ENCODE peak calls at places on chromosomes 5 and 9, in five cellular contexts. Y, W, E, K and Z are unnamed samples.

GRCh38 chr9:118577121-118577520 is 792.1 kb downstream of the BRINP1 start:
- DNase-seq in Y (peak; percentile 16), E (no peak), K (no peak), W (no peak), Z (peak; percentile 77)

GRCh38 chr9:407255-407654 is 192.6 kb downstream of the DOCK8 start:
- DNase-seq in W (no peak), E (no peak), K (no peak), Y (peak; percentile 20), Z (no peak)

GRCh38 chr5:142827934-142828576 is 57.9 kb downstream of the ARHGAP26 start:
- DNase-seq in K (no peak), E (no peak), Y (no peak), W (no peak), Z (no peak)

GRCh38 chr5:54769072-54769471 is 216.3 kb downstream of the ESM1 start:
- DNase-seq in E (no peak), W (no peak), Y (no peak), K (no peak), Z (no peak)

GRCh38 chr5:166907314-166907713 is 1384.1 kb upstream of the WWC1 start:
- DNase-seq in Y (no peak), K (no peak), W (no peak), E (no peak), Z (no peak)

GRCh38 chr9:113996531-113997001 is 81.5 kb downstream of the AMBP start:
- DNase-seq in W (no peak), K (no peak), E (no peak), Y (no peak), Z (no peak)

GRCh38 chr9:136544549-136545064 is 1.2 kb downstream of the NOTCH1 start:
- DNase-seq in W (no peak), Y (no peak), E (peak; percentile 57), K (no peak), Z (peak; percentile 48)

GRCh38 chr5:95842955-95843544 is 20.5 kb upstream of the GLRX start:
- DNase-seq in E (peak; percentile 82), W (no peak), Y (peak; percentile 38), K (peak; percentile 88), Z (peak; percentile 69)

GRCh38 chr9:128372784-128373183 is 1.6 kb downstream of the URM1 start:
- DNase-seq in E (no peak), Y (no peak), W (no peak), K (no peak), Z (peak; percentile 15)

GRCh38 chr5:103362211-103362610 is 103.6 kb downstream of the MACIR start:
- DNase-seq in K (no peak), E (no peak), Y (no peak), W (no peak), Z (no peak)

GRCh38 chr9:19498015-19498414 is 89.2 kb downstream of the ACER2 start:
- DNase-seq in W (no peak), E (no peak), K (no peak), Y (no peak), Z (no peak)

GRCh38 chr9:124291801-124292396 is 34.1 kb downstream of the NEK6 start:
- DNase-seq in E (no peak), K (peak; percentile 32), W (no peak), Y (no peak), Z (no peak)

GRCh38 chr9:16794871-16795639 is 75.4 kb downstream of the BNC2 start:
- DNase-seq in W (no peak), E (no peak), K (no peak), Y (no peak), Z (peak; percentile 45)

GRCh38 chr5:161600156-161600555 is 53.6 kb upstream of the GABRB2 start:
- DNase-seq in W (no peak), Y (no peak), E (no peak), K (no peak), Z (no peak)

GRCh38 chr5:181185560-181185959 is 19.4 kb downstream of the TRIM7 start:
- DNase-seq in K (no peak), E (no peak), Y (no peak), W (no peak), Z (no peak)

GRCh38 chr9:113343732-113344231 is 3.7 kb upstream of the WDR31 start:
- DNase-seq in E (peak; percentile 62), W (no peak), K (peak; percentile 47), Y (no peak), Z (no peak)

GRCh38 chr9:18478517-18479361 is 4.8 kb downstream of the ADAMTSL1 start:
- DNase-seq in W (no peak), E (no peak), K (no peak), Y (no peak), Z (no peak)

GRCh38 chr5:72556351-72557146 is 49.3 kb upstream of the ZNF366 start:
- DNase-seq in K (peak; percentile 43), W (peak; percentile 61), E (no peak), Y (peak; percentile 72), Z (peak; percentile 85)

GRCh38 chr9:70261131-70261870 is 2.5 kb downstream of the SMC5 start:
- DNase-seq in K (no peak), E (no peak), W (no peak), Y (no peak), Z (no peak)

GRCh38 chr5:91171322-91171721 is 211.8 kb downstream of the ARRDC3 start:
- DNase-seq in E (no peak), W (no peak), Y (no peak), K (no peak), Z (no peak)

GRCh38 chr5:144368556-144368955 is 197.9 kb downstream of the KCTD16 start:
- DNase-seq in W (no peak), Y (no peak), K (no peak), E (no peak), Z (peak; percentile 53)

GRCh38 chr9:77807295-77807694 is 159.2 kb upstream of the GNA14 start:
- DNase-seq in K (peak; percentile 84), Y (peak; percentile 27), W (no peak), E (no peak), Z (peak; percentile 79)

GRCh38 chr5:61641748-61642565 is 309.9 kb downstream of the ZSWIM6 start:
- DNase-seq in W (no peak), E (no peak), K (no peak), Y (peak; percentile 42), Z (no peak)

GRCh38 chr5:18281947-18282557 is 647.8 kb downstream of the TAF11L14 start:
- DNase-seq in K (peak; percentile 17), W (no peak), Y (peak; percentile 77), E (peak; percentile 14), Z (peak; percentile 52)

GRCh38 chr5:157175071-157175612 is 5.5 kb upstream of the ITK start:
- DNase-seq in K (no peak), W (no peak), Y (no peak), E (no peak), Z (no peak)

GRCh38 chr5:41199660-41200059 is 13.7 kb downstream of the C6 start:
- DNase-seq in E (no peak), W (no peak), Y (no peak), K (no peak), Z (no peak)

GRCh38 chr5:154397652-154398406 is 48.0 kb upstream of the SAP30L start:
- DNase-seq in K (no peak), Y (no peak), W (no peak), E (no peak), Z (peak; percentile 63)

GRCh38 chr5:52481216-52481615 is 306.5 kb upstream of the ITGA1 start:
- DNase-seq in W (no peak), E (no peak), Y (no peak), K (no peak), Z (no peak)

GRCh38 chr9:91077624-91078023 is 276.0 kb downstream of the SYK start:
- DNase-seq in E (no peak), Y (no peak), K (no peak), W (no peak), Z (no peak)

DNA sequence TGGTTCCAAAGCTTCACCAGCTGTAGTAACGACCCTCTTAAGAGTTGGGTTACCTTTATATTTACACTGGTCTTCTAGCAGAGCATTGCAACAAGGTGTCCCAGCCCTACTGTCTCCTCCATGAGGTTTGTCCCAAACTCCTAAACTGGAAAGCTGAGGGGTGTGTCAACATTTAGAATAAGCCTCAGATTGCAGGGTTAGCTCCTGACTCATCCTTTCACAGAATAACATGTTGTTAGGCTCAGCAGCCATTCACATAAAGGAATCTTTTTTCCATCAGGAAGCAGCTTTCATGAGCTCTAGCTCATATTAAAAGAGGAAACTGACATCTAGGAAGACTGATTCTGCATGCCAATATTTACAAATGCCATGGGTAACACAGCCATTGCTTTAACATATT is 238.7 kb downstream of the EFNA5 start:
- DNase-seq in Y (no peak), E (no peak), W (no peak), K (no peak), Z (peak; percentile 91)
- TF ChIP-seq JUN in Y (no peak), E (no peak), W (no peak), K (no peak), Z (no peak)

GRCh38 chr5:128091579-128091978 is 8.0 kb downstream of the SLC12A2 start:
- DNase-seq in K (no peak), W (no peak), Y (no peak), E (no peak), Z (no peak)
- H3K4me3 ChIP-seq in K (no peak overlapping the region), W (no peak overlapping the region), Y (no peak overlapping the region), E (no peak overlapping the region), Z (no peak overlapping the region)

GRCh38 chr5:140347382-140347781 is 979 bp upstream of the HBEGF start:
- DNase-seq in W (no peak), K (no peak), E (no peak), Y (no peak), Z (no peak)

GRCh38 chr5:140344683-140345423 is 1.6 kb downstream of the HBEGF start:
- DNase-seq in W (no peak), E (peak; percentile 67), K (no peak), Y (no peak), Z (no peak)

GRCh38 chr5:140348104-140348503 is 1.7 kb upstream of the HBEGF start:
- DNase-seq in E (no peak), Y (no peak), K (no peak), W (no peak), Z (no peak)

GRCh38 chr5:140346348-140347221 is at the start of gene HBEGF:
- DNase-seq in E (peak; percentile 93), K (peak; percentile 63), W (peak; percentile 78), Y (peak; percentile 69), Z (peak; percentile 84)

DNA sequence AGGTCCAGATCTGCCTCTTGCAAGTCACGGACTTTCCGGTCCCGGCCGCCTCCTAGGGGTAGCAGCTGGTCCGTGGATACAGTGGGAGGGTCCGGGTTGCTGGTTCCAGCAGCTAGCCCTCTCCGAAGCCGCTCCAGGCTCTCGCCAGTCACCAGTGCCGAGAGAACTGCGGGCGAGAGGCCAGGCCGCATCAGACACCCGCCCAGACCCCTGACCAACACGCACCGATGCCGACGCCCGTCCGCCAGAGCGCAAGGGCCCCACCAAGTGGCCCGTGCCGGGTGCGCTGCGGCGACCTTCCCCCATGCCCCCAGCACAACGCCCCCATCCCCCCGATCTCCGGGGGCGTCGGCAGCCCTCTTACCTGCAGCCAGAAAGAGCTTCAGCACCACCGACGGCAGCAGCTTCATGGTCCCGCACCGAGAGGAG is 470 bp downstream of the HBEGF start:
- DNase-seq in K (peak; percentile 35), W (no peak), Y (peak; percentile 51), E (peak; percentile 36), Z (peak; percentile 80)
- TF ChIP-seq JUN in K (no peak), W (no peak), Y (no peak), E (no peak), Z (no peak)

GRCh38 chr5:1521054-1521453 is 2.7 kb downstream of the LPCAT1 start:
- DNase-seq in W (no peak), Y (no peak), E (no peak), K (no peak), Z (no peak)

GRCh38 chr5:1522601-1523479 is 920 bp downstream of the LPCAT1 start:
- DNase-seq in E (peak; percentile 43), K (no peak), Y (no peak), W (no peak), Z (no peak)

GRCh38 chr5:1523480-1523792 is 324 bp downstream of the LPCAT1 start:
- DNase-seq in E (peak; percentile 43), Y (no peak), W (no peak), K (no peak), Z (no peak)

GRCh38 chr5:1523793-1524480 is at the start of gene LPCAT1:
- DNase-seq in E (peak; percentile 94), K (peak; percentile 30), W (no peak), Y (peak; percentile 70), Z (peak; percentile 70)

GRCh38 chr5:1521671-1522600 is 1.8 kb downstream of the LPCAT1 start:
- DNase-seq in Y (no peak), W (no peak), K (peak; percentile 21), E (peak; percentile 63), Z (peak; percentile 21)
- H3K4me3 ChIP-seq in Y (peak overlapping the region; percentile 93), W (peak overlapping the region; percentile 64), K (peak overlapping the region; percentile 94), E (no peak overlapping the region), Z (peak overlapping the region; percentile 72)